ENCODE peak calls at places on chromosome 6, in ten cellular contexts. U, L, Q, V, J, G, F, T, X and R are unnamed samples.
A peak's percentile ranks its signal among the peaks of the same experiment; 100 is the strongest.

GRCh38 chr6:73752943-73753342 is 56.9 kb downstream of the CD109 start:
- DNase-seq in F (no peak), U (no peak), J (no peak), G (no peak), X (no peak), V (no peak), T (no peak), Q (no peak), L (no peak), R (no peak)

GRCh38 chr6:67666177-67666964 is 968.7 kb upstream of the ADGRB3 start:
- DNase-seq in L (no peak), F (no peak), U (no peak), G (no peak), V (no peak), Q (no peak), J (no peak), T (no peak), X (no peak), R (peak; percentile 9)

GRCh38 chr6:145469021-145469420 is 266.3 kb downstream of the EPM2A start:
- DNase-seq in Q (no peak), V (no peak), J (no peak), T (no peak), U (no peak), L (no peak), G (no peak), F (no peak), X (no peak), R (no peak)

GRCh38 chr6:52503344-52503747 is 73.5 kb downstream of the TRAM2 start:
- DNase-seq in T (no peak), X (no peak), F (no peak), G (no peak), Q (peak; percentile 24), V (no peak), J (no peak), U (no peak), L (no peak), R (no peak)

GRCh38 chr6:39313526-39314272 is 520 bp downstream of the KCNK17 start:
- DNase-seq in U (no peak), L (no peak), Q (no peak), F (no peak), X (no peak), T (peak; percentile 31), J (no peak), G (no peak), V (no peak), R (no peak)

GRCh38 chr6:163904161-163904560 is 489.6 kb downstream of the QKI start:
- DNase-seq in F (no peak), U (no peak), G (no peak), Q (no peak), X (no peak), T (no peak), J (no peak), L (no peak), V (no peak), R (no peak)

GRCh38 chr6:35879151-35879550 is 41.7 kb downstream of the SRPK1 start:
- DNase-seq in T (no peak), J (no peak), Q (no peak), U (no peak), V (no peak), X (no peak), L (no peak), F (no peak), G (no peak), R (no peak)

GRCh38 chr6:161101517-161101916 is 109.9 kb downstream of the MAP3K4 start:
- DNase-seq in J (no peak), X (peak; percentile 51), F (no peak), Q (peak; percentile 1), V (no peak), T (peak; percentile 14), G (no peak), L (no peak), U (peak; percentile 18), R (no peak)

GRCh38 chr6:47407295-47408281 is 70.0 kb upstream of the CD2AP start:
- DNase-seq in U (peak; percentile 11), G (no peak), L (no peak), F (no peak), V (no peak), J (no peak), Q (no peak), X (no peak), T (no peak), R (peak; percentile 6)

GRCh38 chr6:30490031-30490876 is 945 bp downstream of the HLA-E start:
- DNase-seq in X (no peak), G (no peak), L (peak; percentile 78), J (peak; percentile 82), T (peak; percentile 86), Q (no peak), F (peak; percentile 88), U (peak; percentile 84), V (peak; percentile 68), R (peak; percentile 51)

GRCh38 chr6:109949281-109950065 is 28.6 kb upstream of the GPR6 start:
- DNase-seq in T (no peak), G (no peak), J (no peak), Q (no peak), X (no peak), L (no peak), F (no peak), V (no peak), U (no peak), R (no peak)